ENCODE peak calls at places on chromosomes 7 and 10, in nine cellular contexts. B, S, V, K, T, M, J, U and P are unnamed samples.

GRCh38 chr7:148964510-148965267 is 63.6 kb downstream of the PDIA4 start:
- DNase-seq in B (no peak), S (peak; percentile 31), V (no peak), K (no peak), T (no peak), M (no peak), J (no peak), U (no peak), P (peak; percentile 7)

GRCh38 chr10:126262186-126262838 is 126.0 kb downstream of the ADAM12 start:
- DNase-seq in B (no peak), S (no peak), V (no peak), K (no peak), T (no peak), M (no peak), J (no peak), U (no peak), P (no peak)

GRCh38 chr10:115001506-115002381 is 63.7 kb downstream of the TRUB1 start:
- DNase-seq in B (no peak), S (peak; percentile 61), V (no peak), K (no peak), T (no peak), M (no peak), J (no peak), U (no peak), P (peak; percentile 36)

GRCh38 chr10:132297521-132297920 is 10.2 kb downstream of the STK32C start:
- DNase-seq in B (no peak), S (no peak), V (no peak), K (no peak), T (no peak), M (no peak), J (no peak), U (no peak), P (no peak)

GRCh38 chr7:119737390-119737789 is 535.6 kb upstream of the KCND2 start:
- DNase-seq in B (no peak), S (no peak), V (no peak), K (no peak), T (no peak), M (no peak), J (no peak), U (no peak), P (no peak)

GRCh38 chr7:106552645-106553445 is 108.1 kb downstream of the CCDC71L start:
- DNase-seq in B (no peak), S (no peak), V (no peak), K (no peak), T (no peak), M (peak; percentile 13), J (no peak), U (no peak), P (peak; percentile 78)

GRCh38 chr10:23399701-23400144 is 39.2 kb upstream of the OTUD1 start:
- DNase-seq in B (no peak), S (peak; percentile 62), V (no peak), K (no peak), T (no peak), M (no peak), J (no peak), U (no peak), P (no peak)

GRCh38 chr7:52540041-52540440 is 495.4 kb upstream of the POM121L12 start:
- DNase-seq in B (no peak), S (no peak), V (no peak), K (no peak), T (no peak), M (no peak), J (no peak), U (no peak), P (no peak)